ENCODE peak calls at places on chromosomes 6 and 20, in nine cellular contexts. R, G, I, V, F, D, B, E and X are unnamed samples.

GRCh38 chr20:19974621-19975435 is 42.3 kb upstream of the NAA20 start:
- DNase-seq in F (no peak), E (peak; percentile 94), I (peak; percentile 60), D (peak; percentile 92), B (peak; percentile 89), G (peak; percentile 97), R (peak; percentile 97), V (peak; percentile 94), X (no peak)

GRCh38 chr20:41428285-41428684 is 61.7 kb upstream of the EMILIN3 start:
- DNase-seq in V (no peak), I (no peak), F (no peak), R (peak; percentile 52), G (peak; percentile 78), E (no peak), D (no peak), B (peak; percentile 32), X (peak; percentile 35)

GRCh38 chr20:23587631-23588030 is 18.1 kb downstream of the CST9 start:
- DNase-seq in F (no peak), V (no peak), E (no peak), G (no peak), R (no peak), B (no peak), D (no peak), I (no peak), X (no peak)

GRCh38 chr6:90274481-90275030 is 22.1 kb downstream of the BACH2 start:
- DNase-seq in I (no peak), D (no peak), F (peak; percentile 92), V (no peak), R (no peak), B (no peak), E (no peak), G (no peak), X (peak; percentile 95)

GRCh38 chr6:14756370-14756769 is 489.5 kb upstream of the JARID2 start:
- DNase-seq in D (no peak), E (no peak), V (no peak), B (no peak), F (no peak), I (no peak), R (no peak), G (no peak), X (no peak)

GRCh38 chr6:12523726-12524125 is 192.8 kb upstream of the PHACTR1 start:
- DNase-seq in E (no peak), D (no peak), I (no peak), F (no peak), V (no peak), B (no peak), R (no peak), G (no peak), X (no peak)

GRCh38 chr20:39751557-39752137 is 789.5 kb downstream of the DHX35 start:
- DNase-seq in R (no peak), V (no peak), B (no peak), E (no peak), F (no peak), D (no peak), G (no peak), I (no peak), X (no peak)

GRCh38 chr6:147506704-147507114 is 1.8 kb upstream of the SAMD5 start:
- DNase-seq in G (peak; percentile 64), F (peak; percentile 50), B (peak; percentile 85), D (peak; percentile 82), E (peak; percentile 71), I (peak; percentile 55), R (peak; percentile 58), V (no peak), X (peak; percentile 39)

GRCh38 chr6:38113810-38114577 is 294.5 kb downstream of the ZFAND3 start:
- DNase-seq in G (no peak), R (no peak), D (no peak), F (no peak), E (no peak), V (no peak), B (no peak), I (no peak), X (no peak)

GRCh38 chr6:125790403-125791150 is at the start of gene NCOA7:
- DNase-seq in D (peak; percentile 94), B (peak; percentile 93), V (no peak), R (peak; percentile 73), E (peak; percentile 89), G (peak; percentile 79), I (peak; percentile 36), F (peak; percentile 79), X (peak; percentile 79)

GRCh38 chr6:118581489-118581959 is 33.4 kb downstream of the PLN start:
- DNase-seq in B (peak; percentile 58), F (no peak), E (no peak), G (peak; percentile 90), D (no peak), V (no peak), I (no peak), R (peak; percentile 74), X (no peak)

GRCh38 chr20:41142914-41143313 is 5.6 kb downstream of the PLCG1 start:
- DNase-seq in D (no peak), B (no peak), R (no peak), G (no peak), I (no peak), E (no peak), F (no peak), V (no peak), X (peak; percentile 48)

GRCh38 chr20:37907677-37908397 is 4.9 kb downstream of the VSTM2L start:
- DNase-seq in R (no peak), V (peak; percentile 14), F (no peak), B (peak; percentile 92), E (no peak), D (no peak), I (no peak), G (peak; percentile 91), X (no peak)

GRCh38 chr20:64159711-64160110 is 4.5 kb upstream of the MYT1 start:
- DNase-seq in R (no peak), D (no peak), I (no peak), V (no peak), G (no peak), E (no peak), F (no peak), B (no peak), X (no peak)

GRCh38 chr6:157954150-157955117 is 27.2 kb upstream of the SYNJ2 start:
- DNase-seq in I (no peak), B (no peak), R (peak; percentile 26), D (no peak), G (peak; percentile 52), V (no peak), F (no peak), E (no peak), X (no peak)

GRCh38 chr6:53768636-53769035 is 26.2 kb upstream of the LRRC1 start:
- DNase-seq in F (no peak), G (peak; percentile 42), B (no peak), E (no peak), V (no peak), R (no peak), I (no peak), D (no peak), X (no peak)

GRCh38 chr20:38303908-38304379 is at the start of gene BPI:
- DNase-seq in I (no peak), B (no peak), G (no peak), E (peak; percentile 45), V (no peak), D (peak; percentile 86), F (no peak), R (no peak), X (peak; percentile 4)

GRCh38 chr6:34964564-34964963 is 75.5 kb downstream of the ANKS1A start:
- DNase-seq in B (peak; percentile 68), I (no peak), F (no peak), G (peak; percentile 75), E (no peak), R (peak; percentile 20), D (no peak), V (no peak), X (no peak)

GRCh38 chr6:100283288-100283687 is 181.4 kb downstream of the SIM1 start:
- DNase-seq in B (peak; percentile 59), V (no peak), G (peak; percentile 86), E (no peak), R (peak; percentile 36), F (no peak), I (no peak), D (no peak), X (no peak)

GRCh38 chr6:18122128-18123093 is at the start of gene NHLRC1:
- DNase-seq in I (peak; percentile 78), D (peak; percentile 93), G (peak; percentile 85), V (peak; percentile 57), R (peak; percentile 89), E (peak; percentile 93), F (peak; percentile 78), B (peak; percentile 95), X (peak; percentile 73)

GRCh38 chr6:88490865-88491264 is 324.7 kb upstream of the CNR1 start:
- DNase-seq in B (peak; percentile 8), V (no peak), I (no peak), D (no peak), G (peak; percentile 18), F (no peak), E (no peak), R (no peak), X (no peak)